ENCODE peak calls at places on chromosomes 12 and 14, in seven cellular contexts. D, A, U, H, Q, G and P are unnamed samples.

GRCh38 chr14:92511472-92512247 is 1.9 kb upstream of the RIN3 start:
- DNase-seq in D (no peak), A (peak; percentile 66), U (peak; percentile 94), H (no peak), Q (peak; percentile 91), G (no peak), P (peak; percentile 60)

GRCh38 chr12:23543767-23544166 is 405.7 kb downstream of the SOX5 start:
- DNase-seq in D (no peak), A (no peak), U (no peak), H (no peak), Q (no peak), G (no peak), P (no peak)

GRCh38 chr14:54465654-54466053 is 23.1 kb downstream of the GMFB start:
- DNase-seq in D (no peak), A (no peak), U (no peak), H (no peak), Q (no peak), G (no peak), P (no peak)

GRCh38 chr12:132174703-132175490 is 30.6 kb downstream of the NOC4L start:
- DNase-seq in D (no peak), A (no peak), U (no peak), H (no peak), Q (no peak), G (no peak), P (no peak)

GRCh38 chr12:51924551-51925399 is 17.5 kb downstream of the ACVRL1 start:
- DNase-seq in D (no peak), A (peak; percentile 25), U (no peak), H (no peak), Q (peak; percentile 48), G (no peak), P (no peak)

GRCh38 chr12:40446385-40446784 is 221.6 kb downstream of the LRRK2 start:
- DNase-seq in D (no peak), A (no peak), U (peak; percentile 3), H (no peak), Q (peak; percentile 13), G (no peak), P (no peak)

GRCh38 chr12:50187084-50187900 is 20.1 kb upstream of the CERS5 start:
- DNase-seq in D (no peak), A (no peak), U (no peak), H (no peak), Q (no peak), G (no peak), P (no peak)

GRCh38 chr14:95876769-95877490 is at the start of gene TUNAR:
- DNase-seq in D (peak; percentile 54), A (no peak), U (no peak), H (no peak), Q (no peak), G (no peak), P (no peak)

GRCh38 chr14:34715108-34715863 is 893 bp upstream of the CFL2 start:
- DNase-seq in D (no peak), A (no peak), U (no peak), H (no peak), Q (no peak), G (no peak), P (no peak)

GRCh38 chr14:34713122-34713680 is 1.2 kb downstream of the CFL2 start:
- DNase-seq in D (no peak), A (no peak), U (no peak), H (no peak), Q (no peak), G (no peak), P (no peak)

GRCh38 chr14:34713681-34714319 is 593 bp downstream of the CFL2 start:
- DNase-seq in D (peak; percentile 64), A (peak; percentile 56), U (no peak), H (peak; percentile 49), Q (peak; percentile 70), G (peak; percentile 55), P (peak; percentile 37)

GRCh38 chr14:34711808-34712712 is 2.3 kb downstream of the CFL2 start:
- DNase-seq in D (no peak), A (no peak), U (no peak), H (no peak), Q (no peak), G (no peak), P (no peak)

DNA sequence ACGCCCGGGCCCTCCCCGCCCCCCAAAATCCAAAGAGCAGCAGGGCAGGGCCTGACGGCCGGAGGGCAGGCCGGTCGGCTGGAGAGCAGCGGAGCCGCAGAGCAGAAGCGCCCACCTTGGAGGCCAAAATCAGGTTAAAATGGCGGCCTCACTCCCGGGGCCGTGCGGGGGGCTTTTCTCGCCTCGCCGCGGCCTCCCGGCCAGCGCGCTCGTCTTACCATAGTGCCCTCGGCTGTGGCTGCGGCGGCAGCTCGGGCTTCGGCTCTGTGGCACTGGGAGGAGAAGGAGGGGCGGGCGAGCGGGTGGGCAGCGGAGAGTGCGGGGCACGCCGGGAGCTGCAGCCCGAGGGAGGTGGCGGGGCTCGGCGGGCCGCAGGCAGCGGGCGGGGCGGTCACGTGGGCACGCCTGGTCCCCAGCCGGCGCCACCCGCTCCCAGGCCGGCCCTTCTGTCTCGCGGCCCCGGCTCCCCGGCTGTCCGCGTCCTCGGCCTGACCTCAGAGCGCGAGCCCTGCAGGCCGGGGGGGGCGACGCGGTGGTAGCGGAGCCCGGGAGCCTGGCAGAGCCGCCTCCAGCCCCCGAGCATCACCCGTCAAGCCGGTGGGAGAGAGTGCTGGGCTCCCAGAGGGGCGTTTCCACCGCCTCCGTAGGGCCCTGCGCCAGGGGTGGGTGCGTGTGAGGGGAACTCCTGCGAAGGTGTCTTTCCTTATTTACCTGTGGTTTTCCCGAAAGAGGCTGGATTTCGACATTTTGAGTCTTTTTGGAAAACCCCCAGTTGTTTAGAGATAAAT is at the start of gene CFL2:
- DNase-seq in D (peak; percentile 90), A (peak; percentile 86), U (peak; percentile 32), H (peak; percentile 84), Q (peak; percentile 81), G (peak; percentile 48), P (peak; percentile 82)
- TF ChIP-seq POLR2A in D (peak; percentile 5), A (peak; percentile 28), U (no peak), H (peak; percentile 68), Q (peak; percentile 69), G (no peak), P (peak; percentile 55)

GRCh38 chr12:116820077-116820656 is 61.1 kb downstream of the HRK start:
- DNase-seq in D (no peak), A (no peak), U (no peak), H (peak; percentile 27), Q (no peak), G (no peak), P (no peak)

GRCh38 chr12:116813271-116814041 is 67.8 kb downstream of the HRK start:
- DNase-seq in D (no peak), A (no peak), U (peak; percentile 41), H (no peak), Q (no peak), G (peak; percentile 46), P (no peak)

GRCh38 chr12:116818341-116818856 is 62.8 kb downstream of the HRK start:
- DNase-seq in D (peak; percentile 31), A (peak; percentile 54), U (no peak), H (peak; percentile 55), Q (peak; percentile 59), G (no peak), P (peak; percentile 19)

GRCh38 chr12:116821291-116821690 is 60.0 kb downstream of the HRK start:
- DNase-seq in D (no peak), A (no peak), U (no peak), H (no peak), Q (no peak), G (no peak), P (no peak)

GRCh38 chr12:116818948-116819832 is 62.1 kb downstream of the HRK start:
- DNase-seq in D (peak; percentile 91), A (peak; percentile 95), U (peak; percentile 76), H (peak; percentile 93), Q (peak; percentile 89), G (peak; percentile 87), P (peak; percentile 92)
- TF ChIP-seq POLR2A in D (no peak), A (no peak), U (peak; percentile 14), H (peak; percentile 77), Q (peak; percentile 68), G (no peak), P (peak; percentile 43)

GRCh38 chr12:123453165-123453564 is 4.8 kb upstream of the SNRNP35 start:
- DNase-seq in D (no peak), A (no peak), U (no peak), H (no peak), Q (no peak), G (no peak), P (no peak)

DNA sequence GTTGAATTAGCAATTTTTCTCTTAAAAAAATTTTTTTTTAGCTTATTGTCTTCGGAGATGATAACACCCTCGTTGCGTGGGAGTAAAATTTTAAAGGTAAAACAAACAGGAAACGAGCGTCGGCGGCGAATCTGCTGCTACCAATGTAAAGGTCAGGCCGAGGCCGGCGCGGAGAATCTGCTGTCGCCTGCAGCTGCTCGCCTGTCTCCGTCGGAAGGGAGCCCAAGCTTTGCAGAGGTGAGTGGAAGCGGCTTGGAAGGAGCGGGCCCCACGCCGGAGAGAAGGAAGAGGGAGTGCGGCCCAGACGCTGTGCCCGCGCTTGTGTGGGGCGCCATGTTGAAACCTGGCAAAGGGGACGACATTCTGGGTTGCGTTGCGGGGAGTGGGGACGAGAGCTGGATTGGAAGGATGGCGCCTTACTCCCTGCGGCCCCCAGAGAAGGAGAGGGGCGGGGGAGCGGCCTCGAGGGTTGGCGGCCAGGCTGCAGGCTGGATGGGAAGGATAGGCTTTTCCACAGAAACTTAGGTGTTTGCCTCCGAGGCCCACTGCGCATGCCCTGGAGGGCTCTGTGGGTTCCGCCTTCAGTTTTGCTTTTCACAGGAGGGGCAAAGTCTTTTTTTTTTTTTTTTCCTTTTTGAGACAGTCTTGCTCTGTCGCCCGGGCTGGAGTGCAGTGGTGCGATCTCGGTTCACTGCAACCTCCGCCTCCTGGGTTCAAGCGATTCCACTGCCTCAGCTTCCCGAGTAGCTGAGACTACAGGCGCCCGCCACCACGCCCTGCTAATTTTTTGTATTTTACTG is at the start of gene SNRNP35:
- DNase-seq in D (peak; percentile 87), A (peak; percentile 91), U (peak; percentile 68), H (peak; percentile 79), Q (peak; percentile 89), G (peak; percentile 55), P (peak; percentile 85)
- TF ChIP-seq POLR2A in D (no peak), A (peak; percentile 27), U (peak; percentile 57), H (peak; percentile 40), Q (peak; percentile 83), G (no peak), P (peak; percentile 55)

GRCh38 chr14:75278422-75279152 is at the start of gene FOS:
- DNase-seq in D (peak; percentile 96), A (peak; percentile 97), U (peak; percentile 92), H (peak; percentile 94), Q (peak; percentile 93), G (peak; percentile 94), P (peak; percentile 93)

GRCh38 chr14:75277796-75278421 is 719 bp upstream of the FOS start:
- DNase-seq in D (no peak), A (no peak), U (no peak), H (no peak), Q (peak; percentile 78), G (no peak), P (no peak)

GRCh38 chr14:75279739-75280447 is 1.3 kb downstream of the FOS start:
- DNase-seq in D (peak; percentile 46), A (peak; percentile 60), U (no peak), H (peak; percentile 70), Q (no peak), G (peak; percentile 44), P (peak; percentile 64)

GRCh38 chr14:75280448-75280830 is 1.8 kb downstream of the FOS start:
- DNase-seq in D (no peak), A (no peak), U (no peak), H (no peak), Q (no peak), G (peak; percentile 12), P (no peak)

DNA sequence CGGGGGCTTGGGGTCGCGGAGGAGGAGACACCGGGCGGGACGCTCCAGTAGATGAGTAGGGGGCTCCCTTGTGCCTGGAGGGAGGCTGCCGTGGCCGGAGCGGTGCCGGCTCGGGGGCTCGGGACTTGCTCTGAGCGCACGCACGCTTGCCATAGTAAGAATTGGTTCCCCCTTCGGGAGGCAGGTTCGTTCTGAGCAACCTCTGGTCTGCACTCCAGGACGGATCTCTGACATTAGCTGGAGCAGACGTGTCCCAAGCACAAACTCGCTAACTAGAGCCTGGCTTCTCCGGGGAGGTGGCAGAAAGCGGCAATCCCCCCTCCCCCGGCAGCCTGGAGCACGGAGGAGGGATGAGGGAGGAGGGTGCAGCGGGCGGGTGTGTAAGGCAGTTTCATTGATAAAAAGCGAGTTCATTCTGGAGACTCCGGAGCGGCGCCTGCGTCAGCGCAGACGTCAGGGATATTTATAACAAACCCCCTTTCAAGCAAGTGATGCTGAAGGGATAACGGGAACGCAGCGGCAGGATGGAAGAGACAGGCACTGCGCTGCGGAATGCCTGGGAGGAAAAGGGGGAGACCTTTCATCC is 618 bp downstream of the FOS start:
- DNase-seq in D (peak; percentile 94), A (peak; percentile 85), U (no peak), H (peak; percentile 87), Q (peak; percentile 58), G (peak; percentile 56), P (peak; percentile 77)
- TF ChIP-seq POLR2A in D (peak; percentile 4), A (no peak), U (no peak), H (peak; percentile 1), Q (no peak), G (no peak), P (no peak)